ENCODE peak calls at places on chromosome 19, in ten cellular contexts. One of them, this sample, is unnamed.

GRCh38 chr19:41373993-41374392 is 2.3 kb upstream of the TMEM91 start:
- DNase-seq in H4: peak
- DNase-seq in RWPE1: peak
- DNase-seq in astrocyte: peak
- DNase-seq in neural crest cell: no peak
- DNase-seq in omental fat pad: no peak
- DNase-seq in iPS-NIHi11: peak
- DNase-seq in CD8-positive, alpha-beta memory T cell: no peak
- DNase-seq in stimulated activated naive CD8-positive, alpha-beta T cell treated with anti-CD3 and anti-CD28 coated beads, Interleukin-15, Interleukin-2, amounts not matched to agents 100 U/mL and 50 U/mL, for 24 hours: no peak
- DNase-seq in AG08395: peak
- DNase-seq in this sample: no peak

GRCh38 chr19:4582112-4582553 is 22.6 kb upstream of the SEMA6B start:
- DNase-seq in iPS-NIHi11: no peak
- DNase-seq in H4: no peak
- DNase-seq in AG08395: no peak
- DNase-seq in omental fat pad: no peak
- DNase-seq in RWPE1: no peak
- DNase-seq in CD8-positive, alpha-beta memory T cell: no peak
- DNase-seq in astrocyte: peak
- DNase-seq in neural crest cell: no peak
- DNase-seq in stimulated activated naive CD8-positive, alpha-beta T cell treated with anti-CD3 and anti-CD28 coated beads, Interleukin-15, Interleukin-2, amounts not matched to agents 100 U/mL and 50 U/mL, for 24 hours: no peak
- DNase-seq in this sample: no peak

GRCh38 chr19:2683430-2683995 is 19.0 kb downstream of the GNG7 start:
- DNase-seq in iPS-NIHi11: no peak
- DNase-seq in RWPE1: no peak
- DNase-seq in neural crest cell: no peak
- DNase-seq in omental fat pad: no peak
- DNase-seq in CD8-positive, alpha-beta memory T cell: no peak
- DNase-seq in H4: no peak
- DNase-seq in astrocyte: no peak
- DNase-seq in stimulated activated naive CD8-positive, alpha-beta T cell treated with anti-CD3 and anti-CD28 coated beads, Interleukin-15, Interleukin-2, amounts not matched to agents 100 U/mL and 50 U/mL, for 24 hours: no peak
- DNase-seq in AG08395: no peak
- DNase-seq in this sample: no peak

GRCh38 chr19:48842744-48843162 is 6.5 kb upstream of the HSD17B14 start:
- DNase-seq in RWPE1: peak
- DNase-seq in iPS-NIHi11: peak
- DNase-seq in astrocyte: peak
- DNase-seq in stimulated activated naive CD8-positive, alpha-beta T cell treated with anti-CD3 and anti-CD28 coated beads, Interleukin-15, Interleukin-2, amounts not matched to agents 100 U/mL and 50 U/mL, for 24 hours: peak
- DNase-seq in AG08395: peak
- DNase-seq in omental fat pad: no peak
- DNase-seq in CD8-positive, alpha-beta memory T cell: peak
- DNase-seq in H4: peak
- DNase-seq in neural crest cell: peak
- DNase-seq in this sample: peak

GRCh38 chr19:7681336-7682174 is 922 bp downstream of the TRAPPC5 start:
- DNase-seq in neural crest cell: peak
- DNase-seq in CD8-positive, alpha-beta memory T cell: peak
- DNase-seq in omental fat pad: peak
- DNase-seq in RWPE1: peak
- DNase-seq in stimulated activated naive CD8-positive, alpha-beta T cell treated with anti-CD3 and anti-CD28 coated beads, Interleukin-15, Interleukin-2, amounts not matched to agents 100 U/mL and 50 U/mL, for 24 hours: peak
- DNase-seq in H4: peak
- DNase-seq in AG08395: peak
- DNase-seq in iPS-NIHi11: peak
- DNase-seq in astrocyte: peak
- DNase-seq in this sample: peak

GRCh38 chr19:51029718-51030117 is 3.3 kb upstream of the KLK11 start:
- DNase-seq in stimulated activated naive CD8-positive, alpha-beta T cell treated with anti-CD3 and anti-CD28 coated beads, Interleukin-15, Interleukin-2, amounts not matched to agents 100 U/mL and 50 U/mL, for 24 hours: no peak
- DNase-seq in AG08395: no peak
- DNase-seq in H4: no peak
- DNase-seq in RWPE1: no peak
- DNase-seq in CD8-positive, alpha-beta memory T cell: no peak
- DNase-seq in neural crest cell: no peak
- DNase-seq in astrocyte: no peak
- DNase-seq in iPS-NIHi11: no peak
- DNase-seq in omental fat pad: no peak
- DNase-seq in this sample: peak

GRCh38 chr19:29889702-29890101 is 52.3 kb upstream of the URI1 start:
- DNase-seq in RWPE1: no peak
- DNase-seq in H4: no peak
- DNase-seq in stimulated activated naive CD8-positive, alpha-beta T cell treated with anti-CD3 and anti-CD28 coated beads, Interleukin-15, Interleukin-2, amounts not matched to agents 100 U/mL and 50 U/mL, for 24 hours: no peak
- DNase-seq in omental fat pad: no peak
- DNase-seq in CD8-positive, alpha-beta memory T cell: no peak
- DNase-seq in astrocyte: no peak
- DNase-seq in iPS-NIHi11: no peak
- DNase-seq in neural crest cell: no peak
- DNase-seq in AG08395: no peak
- DNase-seq in this sample: no peak

GRCh38 chr19:6236310-6237291 is 43.2 kb downstream of the MLLT1 start:
- DNase-seq in neural crest cell: no peak
- DNase-seq in H4: no peak
- DNase-seq in AG08395: no peak
- DNase-seq in RWPE1: peak
- DNase-seq in stimulated activated naive CD8-positive, alpha-beta T cell treated with anti-CD3 and anti-CD28 coated beads, Interleukin-15, Interleukin-2, amounts not matched to agents 100 U/mL and 50 U/mL, for 24 hours: no peak
- DNase-seq in CD8-positive, alpha-beta memory T cell: no peak
- DNase-seq in astrocyte: no peak
- DNase-seq in omental fat pad: no peak
- DNase-seq in iPS-NIHi11: peak
- DNase-seq in this sample: no peak

GRCh38 chr19:37903096-37903495 is 3.3 kb downstream of the WDR87 start:
- DNase-seq in astrocyte: no peak
- DNase-seq in iPS-NIHi11: no peak
- DNase-seq in RWPE1: no peak
- DNase-seq in neural crest cell: no peak
- DNase-seq in AG08395: no peak
- DNase-seq in omental fat pad: no peak
- DNase-seq in CD8-positive, alpha-beta memory T cell: no peak
- DNase-seq in H4: no peak
- DNase-seq in stimulated activated naive CD8-positive, alpha-beta T cell treated with anti-CD3 and anti-CD28 coated beads, Interleukin-15, Interleukin-2, amounts not matched to agents 100 U/mL and 50 U/mL, for 24 hours: no peak
- DNase-seq in this sample: no peak

GRCh38 chr19:21158523-21159135 is 16.8 kb downstream of the ZNF431 start:
- DNase-seq in neural crest cell: no peak
- DNase-seq in AG08395: no peak
- DNase-seq in CD8-positive, alpha-beta memory T cell: no peak
- DNase-seq in omental fat pad: no peak
- DNase-seq in iPS-NIHi11: no peak
- DNase-seq in H4: no peak
- DNase-seq in astrocyte: peak
- DNase-seq in stimulated activated naive CD8-positive, alpha-beta T cell treated with anti-CD3 and anti-CD28 coated beads, Interleukin-15, Interleukin-2, amounts not matched to agents 100 U/mL and 50 U/mL, for 24 hours: no peak
- DNase-seq in RWPE1: no peak
- DNase-seq in this sample: no peak

GRCh38 chr19:1864480-1865171 is 1.2 kb upstream of the KLF16 start:
- DNase-seq in iPS-NIHi11: peak
- DNase-seq in RWPE1: no peak
- DNase-seq in H4: peak
- DNase-seq in AG08395: peak
- DNase-seq in omental fat pad: no peak
- DNase-seq in CD8-positive, alpha-beta memory T cell: peak
- DNase-seq in stimulated activated naive CD8-positive, alpha-beta T cell treated with anti-CD3 and anti-CD28 coated beads, Interleukin-15, Interleukin-2, amounts not matched to agents 100 U/mL and 50 U/mL, for 24 hours: peak
- DNase-seq in neural crest cell: peak
- DNase-seq in astrocyte: no peak
- DNase-seq in this sample: no peak

GRCh38 chr19:18657590-18658365 is 20.9 kb downstream of the KLHL26 start:
- DNase-seq in H4: no peak
- DNase-seq in stimulated activated naive CD8-positive, alpha-beta T cell treated with anti-CD3 and anti-CD28 coated beads, Interleukin-15, Interleukin-2, amounts not matched to agents 100 U/mL and 50 U/mL, for 24 hours: no peak
- DNase-seq in iPS-NIHi11: peak
- DNase-seq in AG08395: peak
- DNase-seq in astrocyte: peak
- DNase-seq in neural crest cell: peak
- DNase-seq in RWPE1: peak
- DNase-seq in omental fat pad: no peak
- DNase-seq in CD8-positive, alpha-beta memory T cell: no peak
- DNase-seq in this sample: no peak

GRCh38 chr19:56105090-56105701 is 15.9 kb downstream of the ZNF787 start:
- DNase-seq in RWPE1: no peak
- DNase-seq in CD8-positive, alpha-beta memory T cell: peak
- DNase-seq in AG08395: no peak
- DNase-seq in omental fat pad: peak
- DNase-seq in H4: no peak
- DNase-seq in neural crest cell: peak
- DNase-seq in stimulated activated naive CD8-positive, alpha-beta T cell treated with anti-CD3 and anti-CD28 coated beads, Interleukin-15, Interleukin-2, amounts not matched to agents 100 U/mL and 50 U/mL, for 24 hours: peak
- DNase-seq in iPS-NIHi11: peak
- DNase-seq in astrocyte: peak
- DNase-seq in this sample: no peak

GRCh38 chr19:41706741-41707501 is 1.5 kb upstream of the CEACAM5 start:
- DNase-seq in H4: peak
- DNase-seq in omental fat pad: no peak
- DNase-seq in stimulated activated naive CD8-positive, alpha-beta T cell treated with anti-CD3 and anti-CD28 coated beads, Interleukin-15, Interleukin-2, amounts not matched to agents 100 U/mL and 50 U/mL, for 24 hours: peak
- DNase-seq in neural crest cell: no peak
- DNase-seq in astrocyte: no peak
- DNase-seq in RWPE1: peak
- DNase-seq in AG08395: peak
- DNase-seq in iPS-NIHi11: peak
- DNase-seq in CD8-positive, alpha-beta memory T cell: peak
- DNase-seq in this sample: peak

GRCh38 chr19:51807111-51807701 is 12.2 kb downstream of the FPR3 start:
- DNase-seq in neural crest cell: no peak
- DNase-seq in AG08395: peak
- DNase-seq in RWPE1: no peak
- DNase-seq in omental fat pad: no peak
- DNase-seq in stimulated activated naive CD8-positive, alpha-beta T cell treated with anti-CD3 and anti-CD28 coated beads, Interleukin-15, Interleukin-2, amounts not matched to agents 100 U/mL and 50 U/mL, for 24 hours: no peak
- DNase-seq in astrocyte: no peak
- DNase-seq in H4: peak
- DNase-seq in iPS-NIHi11: peak
- DNase-seq in CD8-positive, alpha-beta memory T cell: no peak
- DNase-seq in this sample: peak

GRCh38 chr19:4416268-4416667 is 13.8 kb downstream of the CHAF1A start:
- DNase-seq in RWPE1: no peak
- DNase-seq in omental fat pad: no peak
- DNase-seq in astrocyte: no peak
- DNase-seq in iPS-NIHi11: no peak
- DNase-seq in neural crest cell: no peak
- DNase-seq in CD8-positive, alpha-beta memory T cell: no peak
- DNase-seq in stimulated activated naive CD8-positive, alpha-beta T cell treated with anti-CD3 and anti-CD28 coated beads, Interleukin-15, Interleukin-2, amounts not matched to agents 100 U/mL and 50 U/mL, for 24 hours: no peak
- DNase-seq in AG08395: no peak
- DNase-seq in H4: no peak
- DNase-seq in this sample: no peak

GRCh38 chr19:4870025-4870700 is 2.7 kb upstream of the PLIN3 start:
- DNase-seq in astrocyte: peak
- DNase-seq in RWPE1: peak
- DNase-seq in H4: peak
- DNase-seq in neural crest cell: no peak
- DNase-seq in stimulated activated naive CD8-positive, alpha-beta T cell treated with anti-CD3 and anti-CD28 coated beads, Interleukin-15, Interleukin-2, amounts not matched to agents 100 U/mL and 50 U/mL, for 24 hours: peak
- DNase-seq in omental fat pad: no peak
- DNase-seq in AG08395: peak
- DNase-seq in iPS-NIHi11: peak
- DNase-seq in CD8-positive, alpha-beta memory T cell: no peak
- DNase-seq in this sample: peak

GRCh38 chr19:13850910-13851753 is 25.8 kb upstream of the NANOS3 start:
- DNase-seq in CD8-positive, alpha-beta memory T cell: no peak
- DNase-seq in neural crest cell: no peak
- DNase-seq in H4: peak
- DNase-seq in AG08395: peak
- DNase-seq in astrocyte: peak
- DNase-seq in RWPE1: peak
- DNase-seq in stimulated activated naive CD8-positive, alpha-beta T cell treated with anti-CD3 and anti-CD28 coated beads, Interleukin-15, Interleukin-2, amounts not matched to agents 100 U/mL and 50 U/mL, for 24 hours: peak
- DNase-seq in omental fat pad: peak
- DNase-seq in iPS-NIHi11: no peak
- DNase-seq in this sample: peak

GRCh38 chr19:8209111-8209964 is at the start of gene CERS4:
- DNase-seq in AG08395: no peak
- DNase-seq in RWPE1: peak
- DNase-seq in neural crest cell: peak
- DNase-seq in astrocyte: peak
- DNase-seq in iPS-NIHi11: peak
- DNase-seq in omental fat pad: no peak
- DNase-seq in CD8-positive, alpha-beta memory T cell: peak
- DNase-seq in stimulated activated naive CD8-positive, alpha-beta T cell treated with anti-CD3 and anti-CD28 coated beads, Interleukin-15, Interleukin-2, amounts not matched to agents 100 U/mL and 50 U/mL, for 24 hours: peak
- DNase-seq in H4: no peak
- DNase-seq in this sample: no peak